ENCODE peak calls at places on chromosome X, in nine cellular contexts. G is endothelial cell of umbilical vein, J is lower lobe of right lung, S is transverse colon, P is left lung, B is ovary, E is stomach, Y is vagina, L is heart left ventricle. Q is an unnamed sample. For H3K36me3, H3K4me1 and H3K27me3, the result is how much of the 10 kb centered on the place peaks cover.

GRCh38 chrX:76931518-76931917 is 504.0 kb downstream of the MAGEE1 start:
- DNase-seq in G (no peak), J (no peak), S (no peak), P (no peak), B (no peak), E (no peak), Y (no peak), L (no peak), Q (no peak)

GRCh38 chrX:56994375-56995270 is 718 bp downstream of the SPIN3 start:
- DNase-seq in G (peak), J (no peak), S (no peak), P (no peak), B (peak), E (no peak), Y (no peak), L (peak), Q (no peak)

GRCh38 chrX:113330416-113330815 is 489.8 kb upstream of the AMOT start:
- DNase-seq in G (no peak), J (no peak), S (no peak), P (no peak), B (no peak), E (no peak), Y (no peak), L (no peak), Q (no peak)

GRCh38 chrX:147838465-147839131 is 73.1 kb upstream of the FMR1 start:
- DNase-seq in G (no peak), J (no peak), S (no peak), P (no peak), B (no peak), E (no peak), Y (no peak), L (no peak), Q (no peak)

GRCh38 chrX:19193584-19193983 is 71.3 kb upstream of the ADGRG2 start:
- DNase-seq in G (no peak), J (no peak), S (no peak), P (no peak), B (no peak), E (no peak), Y (no peak), L (no peak), Q (no peak)

GRCh38 chrX:148156986-148157385 is 175.8 kb downstream of the FMR1NB start:
- DNase-seq in G (no peak), J (no peak), S (no peak), P (no peak), B (no peak), E (no peak), Y (no peak), L (no peak), Q (no peak)

GRCh38 chrX:39875834-39876625 is 221.7 kb downstream of the BCOR start:
- DNase-seq in G (no peak), J (no peak), S (no peak), P (no peak), B (no peak), E (no peak), Y (no peak), L (no peak), Q (no peak)

GRCh38 chrX:110414679-110415439 is 56.2 kb downstream of the RTL9 start:
- DNase-seq in G (no peak), J (no peak), S (no peak), P (no peak), B (no peak), E (no peak), Y (no peak), L (no peak), Q (no peak)

GRCh38 chrX:96715412-96715940 is 30.8 kb downstream of the DIAPH2 start:
- DNase-seq in G (no peak), J (no peak), S (no peak), P (no peak), B (no peak), E (no peak), Y (no peak), L (no peak), Q (no peak)

GRCh38 chrX:102651242-102651967 is at the start of gene GPRASP1:
- DNase-seq in G (peak), J (peak), S (peak), P (peak), B (peak), E (no peak), Y (no peak), L (peak), Q (no peak)

GRCh38 chrX:12975999-12976558 is 1.2 kb downstream of the TMSB4X start:
- DNase-seq in G (no peak), J (peak), S (no peak), P (peak), B (peak), E (peak), Y (no peak), L (peak), Q (peak)

GRCh38 chrX:1392376-1393130 is 640 bp upstream of the SLC25A6 start:
- DNase-seq in G (no peak), J (no peak), S (peak), P (peak), B (no peak), E (peak), Y (no peak), L (peak), Q (peak)

GRCh38 chrX:15751160-15751819 is 13.2 kb downstream of the CA5B start:
- DNase-seq in G (peak), J (no peak), S (no peak), P (no peak), B (no peak), E (no peak), Y (no peak), L (no peak), Q (no peak)

GRCh38 chrX:39518451-39519212 is 579.1 kb downstream of the BCOR start:
- DNase-seq in G (no peak), J (no peak), S (no peak), P (no peak), B (no peak), E (peak), Y (no peak), L (peak), Q (peak)

GRCh38 chrX:15856580-15856979 is 2.0 kb upstream of the AP1S2 start:
- DNase-seq in G (no peak), J (no peak), S (no peak), P (no peak), B (no peak), E (no peak), Y (no peak), L (no peak), Q (no peak)

GRCh38 chrX:73262991-73263390 is 48.3 kb upstream of the NAP1L2 start:
- DNase-seq in G (peak), J (no peak), S (no peak), P (no peak), B (no peak), E (no peak), Y (no peak), L (no peak), Q (no peak)

GRCh38 chrX:18674417-18674787 is 2.5 kb upstream of the RS1 start:
- DNase-seq in G (peak), J (peak), S (peak), P (no peak), B (peak), E (peak), Y (no peak), L (peak), Q (no peak)

GRCh38 chrX:5242091-5242790 is 986.4 kb downstream of the NLGN4X start:
- DNase-seq in G (no peak), J (no peak), S (no peak), P (no peak), B (no peak), E (no peak), Y (no peak), L (no peak), Q (no peak)

GRCh38 chrX:8288590-8288989 is 117.5 kb upstream of the VCX2 start:
- DNase-seq in G (no peak), J (no peak), S (no peak), P (no peak), B (no peak), E (no peak), Y (no peak), L (no peak), Q (no peak)

GRCh38 chrX:11111947-11112346 is 815 bp downstream of the HCCS start:
- DNase-seq in G (no peak), J (no peak), S (peak), P (no peak), B (no peak), E (no peak), Y (no peak), L (no peak), Q (no peak)

GRCh38 chrX:49901068-49901467 is 21.3 kb upstream of the CLCN5 start:
- DNase-seq in G (no peak), J (no peak), S (no peak), P (no peak), B (no peak), E (no peak), Y (no peak), L (no peak), Q (no peak)

GRCh38 chrX:124497386-124497785 is 151.0 kb downstream of the SH2D1A start:
- DNase-seq in G (no peak), J (no peak), S (no peak), P (no peak), B (no peak), E (no peak), Y (no peak), L (no peak), Q (no peak)

GRCh38 chrX:131734621-131735020 is 190.7 kb downstream of the OR13H1 start:
- DNase-seq in G (no peak), J (no peak), S (peak), P (peak), B (peak), E (peak), Y (no peak), L (no peak), Q (no peak)

GRCh38 chrX:155768036-155768769 is 112.9 kb upstream of the VAMP7 start:
- DNase-seq in G (no peak), J (peak), S (no peak), P (no peak), B (peak), E (no peak), Y (no peak), L (no peak), Q (no peak)

GRCh38 chrX:17617794-17618193 is 119.5 kb upstream of the SCML1 start:
- DNase-seq in G (no peak), J (no peak), S (no peak), P (no peak), B (no peak), E (no peak), Y (no peak), L (no peak), Q (no peak)

GRCh38 chrX:1576201-1577101 is 15.0 kb upstream of the AKAP17A start:
- DNase-seq in G (no peak), J (no peak), S (no peak), P (no peak), B (no peak), E (peak), Y (peak), L (no peak), Q (no peak)

GRCh38 chrX:30748337-30748960 is 95.2 kb downstream of the GK start:
- DNase-seq in G (no peak), J (no peak), S (no peak), P (no peak), B (no peak), E (no peak), Y (no peak), L (no peak), Q (no peak)

GRCh38 chrX:15564981-15565579 is 35.7 kb downstream of the ACE2 start:
- DNase-seq in G (peak), J (peak), S (peak), P (peak), B (peak), E (peak), Y (no peak), L (peak), Q (peak)

GRCh38 chrX:38799995-38800394 is 1.3 kb upstream of the MID1IP1 start:
- DNase-seq in G (no peak), J (no peak), S (no peak), P (no peak), B (no peak), E (no peak), Y (no peak), L (peak), Q (no peak)

GRCh38 chrX:24391362-24391761 is 30.9 kb downstream of the SUPT20HL1 start:
- DNase-seq in G (no peak), J (no peak), S (no peak), P (no peak), B (no peak), E (no peak), Y (no peak), L (no peak), Q (no peak)

GRCh38 chrX:118459494-118459893 is 36.1 kb upstream of the DOCK11 start:
- DNase-seq in G (peak), J (no peak), S (no peak), P (no peak), B (no peak), E (no peak), Y (no peak), L (no peak), Q (peak)

GRCh38 chrX:111503594-111503993 is 7.9 kb upstream of the SERTM2 start:
- DNase-seq in G (no peak), J (no peak), S (no peak), P (no peak), B (no peak), E (no peak), Y (no peak), L (no peak), Q (no peak)

GRCh38 chrX:75303795-75304194 is 29.9 kb downstream of the UPRT start:
- DNase-seq in G (peak), J (no peak), S (no peak), P (no peak), B (no peak), E (no peak), Y (no peak), L (no peak), Q (peak)

GRCh38 chrX:101388604-101389003 is 2.2 kb upstream of the RPL36A start:
- DNase-seq in G (no peak), J (no peak), S (no peak), P (no peak), B (no peak), E (no peak), Y (no peak), L (no peak), Q (no peak)

GRCh38 chrX:120790118-120790517 is 85.5 kb downstream of the CT47B1 start:
- DNase-seq in G (peak), J (no peak), S (peak), P (no peak), B (no peak), E (peak), Y (no peak), L (no peak), Q (peak)

GRCh38 chrX:2423899-2424298 is 76.9 kb downstream of the DHRSX start:
- DNase-seq in G (no peak), J (no peak), S (no peak), P (no peak), B (no peak), E (no peak), Y (no peak), L (no peak), Q (no peak)

GRCh38 chrX:104750146-104750699 is 184.2 kb downstream of the IL1RAPL2 start:
- DNase-seq in G (no peak), J (no peak), S (no peak), P (no peak), B (no peak), E (no peak), Y (no peak), L (peak), Q (no peak)

GRCh38 chrX:113392355-113392754 is 551.7 kb upstream of the AMOT start:
- DNase-seq in G (no peak), J (no peak), S (no peak), P (no peak), B (no peak), E (no peak), Y (no peak), L (no peak), Q (no peak)

GRCh38 chrX:140447150-140447549 is 57.7 kb downstream of the SOX3 start:
- DNase-seq in G (no peak), J (no peak), S (no peak), P (no peak), B (no peak), E (no peak), Y (no peak), L (no peak), Q (no peak)

DNA sequence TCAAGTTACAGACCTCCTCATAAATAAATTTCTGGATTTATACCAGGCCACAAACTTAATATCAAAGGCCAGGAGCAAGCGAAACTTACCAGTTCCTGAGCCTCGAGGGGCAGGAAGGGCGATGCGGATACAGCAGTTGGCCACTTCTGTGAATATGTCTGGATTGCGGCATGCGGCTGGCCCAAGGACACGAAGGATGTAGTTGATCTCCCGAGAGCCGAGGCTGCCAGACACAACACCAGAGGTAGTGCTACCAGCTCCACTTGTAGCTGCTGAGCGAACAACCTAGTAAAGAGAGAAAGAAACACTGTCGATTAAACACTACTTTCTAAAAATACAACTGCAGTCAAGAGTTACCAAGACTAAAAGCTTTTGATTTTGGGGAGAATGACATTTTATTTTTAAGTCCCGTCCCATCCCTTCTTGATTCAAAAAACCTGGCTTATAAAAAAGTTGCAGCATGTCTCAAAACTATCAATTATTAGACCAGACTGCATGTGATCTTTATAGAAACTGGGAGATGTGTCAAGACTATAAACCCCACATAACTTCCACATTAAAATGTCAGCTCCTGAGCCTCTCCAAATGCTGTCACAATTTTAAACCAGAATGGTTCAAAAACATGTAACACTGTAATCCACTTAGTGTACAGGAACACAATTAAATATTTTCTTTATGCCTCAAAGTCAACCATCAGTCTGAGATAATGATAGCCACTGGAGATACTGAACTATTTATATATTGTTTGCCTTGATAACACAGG is 105.6 kb downstream of the HUWE1 start:
- DNase-seq in G (no peak), J (no peak), S (no peak), P (no peak), B (no peak), E (no peak), Y (no peak), L (peak), Q (no peak)
- H3K36me3 ChIP-seq in G (under half), J (half or more), S (under half), P (under half), B (under half), E (half or more), Y (under half), L (under half), Q (half or more)

GRCh38 chrX:153903991-153904957 is at the start of gene AVPR2:
- DNase-seq in G (no peak), J (no peak), S (no peak), P (no peak), B (no peak), E (no peak), Y (no peak), L (peak), Q (no peak)

GRCh38 chrX:153901753-153902140 is 2.7 kb upstream of the AVPR2 start:
- DNase-seq in G (no peak), J (no peak), S (no peak), P (no peak), B (no peak), E (no peak), Y (no peak), L (no peak), Q (no peak)

GRCh38 chrX:153900806-153901752 is 3.4 kb upstream of the AVPR2 start:
- DNase-seq in G (peak), J (peak), S (peak), P (peak), B (no peak), E (peak), Y (no peak), L (peak), Q (no peak)

GRCh38 chrX:153903238-153903980 is 1.1 kb upstream of the AVPR2 start:
- DNase-seq in G (peak), J (no peak), S (no peak), P (no peak), B (no peak), E (no peak), Y (no peak), L (no peak), Q (no peak)

DNA sequence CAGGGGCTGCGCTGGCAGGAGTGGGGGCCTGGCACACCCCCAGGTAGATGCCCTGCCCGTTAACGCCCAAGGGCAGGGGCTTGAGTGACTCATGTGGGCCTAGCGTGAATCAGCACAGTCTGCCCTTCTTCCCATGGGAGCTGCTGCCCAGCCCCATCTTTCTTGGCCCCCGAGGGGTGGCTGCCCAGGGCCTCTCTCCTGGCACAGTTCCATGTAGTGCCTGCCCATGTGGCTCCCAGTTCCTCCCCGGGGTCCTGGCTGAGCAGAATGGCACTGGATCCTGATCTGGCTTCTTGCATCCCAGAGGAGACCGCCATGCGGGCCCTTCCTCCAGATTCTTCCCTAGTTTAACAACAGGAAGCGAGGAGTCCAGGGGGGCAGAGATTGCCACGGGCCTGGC is 2.1 kb upstream of the AVPR2 start:
- DNase-seq in G (peak), J (no peak), S (no peak), P (no peak), B (no peak), E (no peak), Y (no peak), L (no peak), Q (no peak)
- H3K4me1 ChIP-seq in G (under half), J (under half), S (under half), P (under half), B (under half), E (under half), Y (under half), L (under half), Q (under half)

DNA sequence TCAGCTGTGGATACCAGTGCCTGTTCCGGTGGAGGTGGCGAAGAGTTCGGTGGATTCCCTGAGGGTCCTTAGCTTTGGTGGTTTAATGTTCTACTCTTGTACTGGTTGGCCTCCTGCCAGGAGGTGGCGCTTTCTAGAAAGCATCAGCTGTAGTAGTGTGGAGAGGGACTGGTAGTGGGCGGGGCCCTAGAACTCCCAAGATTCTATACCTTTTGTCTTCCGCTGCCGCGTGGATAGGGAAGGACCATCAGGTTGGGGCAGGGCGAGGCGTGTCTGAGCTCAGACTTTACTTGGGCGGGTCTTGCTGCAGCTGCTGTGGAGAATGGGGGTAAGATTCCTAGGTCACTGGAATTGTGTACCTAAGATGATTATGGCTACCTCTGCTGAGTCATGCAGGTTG is 390.3 kb downstream of the FAM47A start:
- DNase-seq in G (no peak), J (no peak), S (no peak), P (no peak), B (no peak), E (no peak), Y (no peak), L (no peak), Q (no peak)
- H3K27me3 ChIP-seq in G (under half), J (under half), S (under half), P (under half), B (under half), E (under half), Y (under half), L (under half), Q (under half)

DNA sequence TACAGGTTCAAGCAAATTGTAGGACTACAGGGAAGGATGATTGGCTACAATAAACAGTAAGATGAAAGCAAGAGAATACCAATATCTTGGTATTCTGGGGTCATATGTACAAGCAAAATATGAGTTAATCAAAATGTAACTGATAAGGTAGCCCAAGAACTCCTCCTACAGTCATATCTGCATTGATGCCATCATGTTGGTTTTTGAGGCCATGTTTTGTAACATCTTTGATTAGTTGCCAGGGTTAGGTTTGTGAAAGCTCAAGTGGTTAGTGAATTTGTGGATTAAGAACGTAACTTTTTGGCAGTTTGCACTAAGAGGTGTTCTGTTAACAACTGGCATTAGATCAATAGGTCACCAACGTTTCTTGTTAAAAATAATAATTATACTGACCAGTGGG is 59.6 kb downstream of the USP9X start:
- DNase-seq in G (no peak), J (no peak), S (no peak), P (no peak), B (no peak), E (no peak), Y (no peak), L (no peak), Q (no peak)
- H3K36me3 ChIP-seq in G (under half), J (under half), S (under half), P (under half), B (under half), E (under half), Y (half or more), L (under half), Q (half or more)

GRCh38 chrX:7093305-7093704 is 54.2 kb upstream of the STS start:
- DNase-seq in G (no peak), J (no peak), S (no peak), P (no peak), B (no peak), E (no peak), Y (no peak), L (no peak), Q (no peak)
- H3K4me1 ChIP-seq in G (under half), J (under half), S (under half), P (under half), B (under half), E (under half), Y (under half), L (under half), Q (under half)